ENCODE peak calls at places on chromosomes 1 and 21, in ten cellular contexts. D, U, K, Q, A, I, J, F, Y and P are unnamed samples.

GRCh38 chr1:22646359-22646758 is 2.9 kb downstream of the C1QC start:
- DNase-seq in J (no peak), Y (peak), A (no peak), F (no peak), Q (no peak), D (no peak), K (no peak), U (no peak), I (no peak), P (no peak)

GRCh38 chr1:3547055-3548005 is 64.0 kb downstream of the MEGF6 start:
- DNase-seq in K (no peak), J (no peak), D (no peak), I (no peak), F (no peak), Q (no peak), A (no peak), Y (no peak), U (no peak), P (no peak)

GRCh38 chr1:209648366-209648765 is 3.9 kb downstream of the LAMB3 start:
- DNase-seq in I (no peak), D (no peak), Q (no peak), K (no peak), U (no peak), F (no peak), Y (no peak), J (no peak), A (no peak), P (no peak)

GRCh38 chr1:110647254-110647891 is 27.4 kb downstream of the KCNA3 start:
- DNase-seq in Q (no peak), U (peak), I (no peak), D (no peak), A (no peak), Y (peak), F (no peak), K (no peak), J (no peak), P (peak)

GRCh38 chr1:93774707-93775106 is 93.1 kb upstream of the BCAR3 start:
- DNase-seq in Q (no peak), J (no peak), D (no peak), I (no peak), Y (peak), K (no peak), U (no peak), F (no peak), A (no peak), P (peak)

GRCh38 chr1:172673761-172674160 is 14.9 kb downstream of the FASLG start:
- DNase-seq in Q (no peak), A (no peak), U (no peak), I (no peak), J (no peak), Y (peak), F (no peak), K (no peak), D (no peak), P (peak)

GRCh38 chr1:6162341-6162740 is 17.8 kb downstream of the CHD5 start:
- DNase-seq in Q (no peak), D (no peak), I (no peak), K (no peak), J (no peak), U (no peak), F (no peak), A (no peak), Y (no peak), P (no peak)

GRCh38 chr1:218374972-218375371 is 29.8 kb downstream of the TGFB2 start:
- DNase-seq in F (no peak), Y (peak), A (no peak), I (no peak), J (no peak), K (peak), Q (no peak), U (no peak), D (no peak), P (peak)

GRCh38 chr1:203695116-203695515 is 68.5 kb downstream of the ATP2B4 start:
- DNase-seq in U (no peak), F (no peak), K (no peak), Q (no peak), A (no peak), I (no peak), D (no peak), J (no peak), Y (no peak), P (peak)

GRCh38 chr1:208139434-208140086 is 104.6 kb downstream of the PLXNA2 start:
- DNase-seq in U (no peak), F (no peak), K (no peak), I (no peak), D (no peak), Y (no peak), Q (no peak), A (no peak), J (no peak), P (no peak)

GRCh38 chr1:231584117-231584516 is 42.5 kb upstream of the DISC1 start:
- DNase-seq in K (peak), U (peak), I (no peak), A (no peak), D (peak), Q (no peak), J (peak), F (peak), Y (peak), P (peak)

GRCh38 chr1:223429821-223430220 is 36.6 kb downstream of the CCDC185 start:
- DNase-seq in J (no peak), Y (no peak), A (no peak), F (no peak), D (no peak), K (no peak), U (no peak), Q (no peak), I (no peak), P (peak)

GRCh38 chr1:75053207-75053606 is 81.0 kb upstream of the LHX8 start:
- DNase-seq in I (no peak), F (no peak), Q (no peak), D (no peak), K (peak), Y (no peak), J (no peak), U (peak), A (no peak), P (no peak)

GRCh38 chr1:93623875-93624274 is 57.8 kb downstream of the BCAR3 start:
- DNase-seq in Q (no peak), J (no peak), A (no peak), K (no peak), I (no peak), F (no peak), D (no peak), U (no peak), Y (peak), P (peak)

GRCh38 chr1:29542476-29543015 is 306.2 kb downstream of the PTPRU start:
- DNase-seq in J (no peak), Q (no peak), Y (no peak), D (no peak), F (no peak), A (no peak), K (no peak), U (no peak), I (no peak), P (no peak)

GRCh38 chr1:235783148-235783776 is 83.4 kb downstream of the LYST start:
- DNase-seq in D (no peak), F (peak), I (no peak), Q (no peak), A (no peak), K (peak), J (peak), U (peak), Y (peak), P (peak)

GRCh38 chr1:38559180-38559874 is 300.2 kb downstream of the RRAGC start:
- DNase-seq in D (no peak), A (no peak), I (peak), Y (no peak), J (no peak), K (no peak), F (peak), Q (no peak), U (peak), P (no peak)

GRCh38 chr21:15659768-15660423 is 69.9 kb upstream of the USP25 start:
- DNase-seq in J (no peak), Q (no peak), K (peak), D (no peak), U (no peak), A (no peak), I (no peak), Y (no peak), F (no peak), P (no peak)

GRCh38 chr1:240687820-240688219 is 75.9 kb upstream of the GREM2 start:
- DNase-seq in J (no peak), K (no peak), U (no peak), F (no peak), A (no peak), I (no peak), D (no peak), Y (no peak), Q (no peak), P (no peak)

GRCh38 chr1:178941261-178941689 is 70.4 kb upstream of the ANGPTL1 start:
- DNase-seq in I (no peak), Y (no peak), J (no peak), D (no peak), Q (no peak), A (no peak), K (no peak), F (no peak), U (peak), P (no peak)